ENCODE peak calls at places on chromosomes 16 and 17, in ten cellular contexts. O, J, L, P, E, Z, V, G, R and T are unnamed samples.

GRCh38 chr17:70295732-70296131 is 126.4 kb downstream of the KCNJ2 start:
- DNase-seq in V (no peak), P (no peak), L (peak), E (no peak), J (no peak), G (no peak), R (no peak), Z (no peak), O (no peak), T (no peak)

GRCh38 chr17:19331134-19331533 is 31.4 kb downstream of the B9D1 start:
- DNase-seq in R (no peak), P (no peak), L (peak), O (no peak), V (peak), G (no peak), Z (no peak), J (no peak), E (no peak), T (no peak)

GRCh38 chr16:86449377-86450095 is 60.8 kb upstream of the FOXF1 start:
- DNase-seq in L (no peak), P (no peak), J (no peak), G (no peak), V (no peak), O (no peak), Z (no peak), R (no peak), E (no peak), T (no peak)

GRCh38 chr16:50814043-50814442 is 72.2 kb downstream of the CYLD start:
- DNase-seq in E (no peak), G (no peak), J (no peak), L (no peak), R (no peak), P (no peak), V (no peak), O (no peak), Z (no peak), T (no peak)

GRCh38 chr16:14024300-14024699 is 46.8 kb upstream of the MRTFB start:
- DNase-seq in J (no peak), R (no peak), O (no peak), L (peak), E (no peak), P (no peak), G (no peak), V (peak), Z (no peak), T (no peak)

GRCh38 chr16:86573215-86573614 is 5.1 kb upstream of the FOXL1 start:
- DNase-seq in J (no peak), G (no peak), E (no peak), V (peak), Z (no peak), O (no peak), P (no peak), R (peak), L (no peak), T (no peak)

GRCh38 chr16:56985288-56985961 is 3.9 kb upstream of the NLRC5 start:
- DNase-seq in Z (peak), G (no peak), J (peak), R (no peak), P (no peak), L (peak), O (no peak), E (no peak), V (peak), T (no peak)

GRCh38 chr17:8739104-8739503 is 5.5 kb downstream of the CCDC42 start:
- DNase-seq in Z (no peak), O (no peak), R (peak), E (no peak), J (no peak), P (no peak), G (no peak), V (no peak), L (no peak), T (no peak)

GRCh38 chr17:79933863-79934652 is 94.8 kb upstream of the CBX4 start:
- DNase-seq in O (no peak), Z (no peak), E (no peak), V (peak), R (no peak), P (no peak), G (no peak), L (peak), J (peak), T (no peak)